ENCODE peak calls at places on chromosomes 1 and 21, in eight cellular contexts. One of them, this sample, is unnamed.

GRCh38 chr1:106831511-106831910 is 225.0 kb upstream of the PRMT6 start:
- DNase-seq in HL-60: no peak
- DNase-seq in fibroblast of villous mesenchyme: no peak
- DNase-seq in adrenal gland: no peak
- DNase-seq in AG10803: peak
- DNase-seq in foreskin fibroblast: no peak
- DNase-seq in PC-3: peak
- DNase-seq in upper lobe of right lung: no peak
- DNase-seq in this sample: no peak

GRCh38 chr1:184163674-184164470 is 112.3 kb downstream of the TSEN15 start:
- DNase-seq in HL-60: no peak
- DNase-seq in fibroblast of villous mesenchyme: no peak
- DNase-seq in adrenal gland: peak
- DNase-seq in AG10803: peak
- DNase-seq in foreskin fibroblast: peak
- DNase-seq in PC-3: peak
- DNase-seq in upper lobe of right lung: no peak
- DNase-seq in this sample: peak

GRCh38 chr1:25675729-25676476 is 59.3 kb downstream of the MAN1C1 start:
- DNase-seq in HL-60: no peak
- DNase-seq in fibroblast of villous mesenchyme: no peak
- DNase-seq in adrenal gland: no peak
- DNase-seq in AG10803: no peak
- DNase-seq in foreskin fibroblast: no peak
- DNase-seq in PC-3: no peak
- DNase-seq in upper lobe of right lung: peak
- DNase-seq in this sample: no peak

GRCh38 chr21:35102488-35103407 is 53.6 kb upstream of the RUNX1 start:
- DNase-seq in HL-60: peak
- DNase-seq in fibroblast of villous mesenchyme: peak
- DNase-seq in adrenal gland: peak
- DNase-seq in AG10803: no peak
- DNase-seq in foreskin fibroblast: no peak
- DNase-seq in PC-3: no peak
- DNase-seq in upper lobe of right lung: no peak
- DNase-seq in this sample: no peak

GRCh38 chr1:62735491-62736171 is 47.4 kb upstream of the DOCK7 start:
- DNase-seq in HL-60: no peak
- DNase-seq in fibroblast of villous mesenchyme: peak
- DNase-seq in adrenal gland: no peak
- DNase-seq in AG10803: peak
- DNase-seq in foreskin fibroblast: peak
- DNase-seq in PC-3: peak
- DNase-seq in upper lobe of right lung: no peak
- DNase-seq in this sample: peak

GRCh38 chr1:153652795-153653507 is 5.6 kb upstream of the SNAPIN start:
- DNase-seq in HL-60: no peak
- DNase-seq in fibroblast of villous mesenchyme: no peak
- DNase-seq in adrenal gland: peak
- DNase-seq in AG10803: peak
- DNase-seq in foreskin fibroblast: peak
- DNase-seq in PC-3: peak
- DNase-seq in upper lobe of right lung: no peak
- DNase-seq in this sample: peak

GRCh38 chr1:6476483-6476882 is 10.5 kb upstream of the TNFRSF25 start:
- DNase-seq in HL-60: no peak
- DNase-seq in fibroblast of villous mesenchyme: no peak
- DNase-seq in adrenal gland: no peak
- DNase-seq in AG10803: no peak
- DNase-seq in foreskin fibroblast: no peak
- DNase-seq in PC-3: no peak
- DNase-seq in upper lobe of right lung: no peak
- DNase-seq in this sample: no peak

GRCh38 chr1:54985556-54985955 is 5.1 kb downstream of the TMEM61 start:
- DNase-seq in HL-60: no peak
- DNase-seq in fibroblast of villous mesenchyme: no peak
- DNase-seq in adrenal gland: no peak
- DNase-seq in AG10803: no peak
- DNase-seq in foreskin fibroblast: no peak
- DNase-seq in PC-3: no peak
- DNase-seq in upper lobe of right lung: peak
- DNase-seq in this sample: no peak

GRCh38 chr1:202713110-202713509 is 2.9 kb upstream of the SYT2 start:
- DNase-seq in HL-60: no peak
- DNase-seq in fibroblast of villous mesenchyme: no peak
- DNase-seq in adrenal gland: no peak
- DNase-seq in AG10803: no peak
- DNase-seq in foreskin fibroblast: no peak
- DNase-seq in PC-3: peak
- DNase-seq in upper lobe of right lung: no peak
- DNase-seq in this sample: no peak

GRCh38 chr1:202367200-202367742 is 18.8 kb downstream of the PPP1R12B start:
- DNase-seq in HL-60: no peak
- DNase-seq in fibroblast of villous mesenchyme: peak
- DNase-seq in adrenal gland: no peak
- DNase-seq in AG10803: peak
- DNase-seq in foreskin fibroblast: peak
- DNase-seq in PC-3: no peak
- DNase-seq in upper lobe of right lung: no peak
- DNase-seq in this sample: peak

GRCh38 chr1:8560611-8561544 is 243.0 kb downstream of the SLC45A1 start:
- DNase-seq in HL-60: no peak
- DNase-seq in fibroblast of villous mesenchyme: peak
- DNase-seq in adrenal gland: no peak
- DNase-seq in AG10803: peak
- DNase-seq in foreskin fibroblast: no peak
- DNase-seq in PC-3: peak
- DNase-seq in upper lobe of right lung: no peak
- DNase-seq in this sample: peak

GRCh38 chr1:6460349-6461236 is 5.4 kb downstream of the TNFRSF25 start:
- DNase-seq in HL-60: no peak
- DNase-seq in fibroblast of villous mesenchyme: peak
- DNase-seq in adrenal gland: no peak
- DNase-seq in AG10803: no peak
- DNase-seq in foreskin fibroblast: no peak
- DNase-seq in PC-3: no peak
- DNase-seq in upper lobe of right lung: no peak
- DNase-seq in this sample: no peak

GRCh38 chr1:3999941-4000735 is 100.1 kb upstream of the C1orf174 start:
- DNase-seq in HL-60: no peak
- DNase-seq in fibroblast of villous mesenchyme: no peak
- DNase-seq in adrenal gland: no peak
- DNase-seq in AG10803: no peak
- DNase-seq in foreskin fibroblast: no peak
- DNase-seq in PC-3: no peak
- DNase-seq in upper lobe of right lung: peak
- DNase-seq in this sample: no peak

GRCh38 chr1:117753652-117754051 is 147.8 kb downstream of the TENT5C start:
- DNase-seq in HL-60: no peak
- DNase-seq in fibroblast of villous mesenchyme: peak
- DNase-seq in adrenal gland: no peak
- DNase-seq in AG10803: peak
- DNase-seq in foreskin fibroblast: peak
- DNase-seq in PC-3: peak
- DNase-seq in upper lobe of right lung: no peak
- DNase-seq in this sample: peak

GRCh38 chr1:181080543-181080942 is 8.0 kb upstream of the IER5 start:
- DNase-seq in HL-60: no peak
- DNase-seq in fibroblast of villous mesenchyme: no peak
- DNase-seq in adrenal gland: no peak
- DNase-seq in AG10803: no peak
- DNase-seq in foreskin fibroblast: no peak
- DNase-seq in PC-3: no peak
- DNase-seq in upper lobe of right lung: no peak
- DNase-seq in this sample: no peak

GRCh38 chr1:91066545-91066944 is 44.7 kb upstream of the ZNF644 start:
- DNase-seq in HL-60: no peak
- DNase-seq in fibroblast of villous mesenchyme: no peak
- DNase-seq in adrenal gland: no peak
- DNase-seq in AG10803: no peak
- DNase-seq in foreskin fibroblast: no peak
- DNase-seq in PC-3: no peak
- DNase-seq in upper lobe of right lung: no peak
- DNase-seq in this sample: no peak

GRCh38 chr1:10824821-10825540 is 28.5 kb upstream of the CASZ1 start:
- DNase-seq in HL-60: no peak
- DNase-seq in fibroblast of villous mesenchyme: peak
- DNase-seq in adrenal gland: no peak
- DNase-seq in AG10803: peak
- DNase-seq in foreskin fibroblast: peak
- DNase-seq in PC-3: peak
- DNase-seq in upper lobe of right lung: no peak
- DNase-seq in this sample: peak

GRCh38 chr1:42456010-42456753 is at the start of the genes PPCS and ZMYND12:
- DNase-seq in HL-60: peak
- DNase-seq in fibroblast of villous mesenchyme: peak
- DNase-seq in adrenal gland: peak
- DNase-seq in AG10803: peak
- DNase-seq in foreskin fibroblast: peak
- DNase-seq in PC-3: peak
- DNase-seq in upper lobe of right lung: peak
- DNase-seq in this sample: peak

GRCh38 chr1:51690285-51690961 is 73.5 kb downstream of the OSBPL9 start:
- DNase-seq in HL-60: peak
- DNase-seq in fibroblast of villous mesenchyme: peak
- DNase-seq in adrenal gland: no peak
- DNase-seq in AG10803: peak
- DNase-seq in foreskin fibroblast: peak
- DNase-seq in PC-3: peak
- DNase-seq in upper lobe of right lung: no peak
- DNase-seq in this sample: peak

GRCh38 chr1:232574867-232575523 is 54.9 kb downstream of the SIPA1L2 start:
- DNase-seq in HL-60: no peak
- DNase-seq in fibroblast of villous mesenchyme: peak
- DNase-seq in adrenal gland: no peak
- DNase-seq in AG10803: no peak
- DNase-seq in foreskin fibroblast: peak
- DNase-seq in PC-3: peak
- DNase-seq in upper lobe of right lung: no peak
- DNase-seq in this sample: no peak

GRCh38 chr21:18620421-18620820 is 216.8 kb upstream of the TMPRSS15 start:
- DNase-seq in HL-60: no peak
- DNase-seq in fibroblast of villous mesenchyme: no peak
- DNase-seq in adrenal gland: no peak
- DNase-seq in AG10803: no peak
- DNase-seq in foreskin fibroblast: no peak
- DNase-seq in PC-3: no peak
- DNase-seq in upper lobe of right lung: no peak
- DNase-seq in this sample: no peak

GRCh38 chr1:27356628-27357280 is 10.0 kb downstream of the MAP3K6 start:
- DNase-seq in HL-60: no peak
- DNase-seq in fibroblast of villous mesenchyme: no peak
- DNase-seq in adrenal gland: no peak
- DNase-seq in AG10803: no peak
- DNase-seq in foreskin fibroblast: no peak
- DNase-seq in PC-3: no peak
- DNase-seq in upper lobe of right lung: no peak
- DNase-seq in this sample: no peak

GRCh38 chr21:41366522-41367151 is 4.8 kb downstream of the MX2 start:
- DNase-seq in HL-60: peak
- DNase-seq in fibroblast of villous mesenchyme: peak
- DNase-seq in adrenal gland: no peak
- DNase-seq in AG10803: peak
- DNase-seq in foreskin fibroblast: peak
- DNase-seq in PC-3: peak
- DNase-seq in upper lobe of right lung: peak
- DNase-seq in this sample: peak

DNA sequence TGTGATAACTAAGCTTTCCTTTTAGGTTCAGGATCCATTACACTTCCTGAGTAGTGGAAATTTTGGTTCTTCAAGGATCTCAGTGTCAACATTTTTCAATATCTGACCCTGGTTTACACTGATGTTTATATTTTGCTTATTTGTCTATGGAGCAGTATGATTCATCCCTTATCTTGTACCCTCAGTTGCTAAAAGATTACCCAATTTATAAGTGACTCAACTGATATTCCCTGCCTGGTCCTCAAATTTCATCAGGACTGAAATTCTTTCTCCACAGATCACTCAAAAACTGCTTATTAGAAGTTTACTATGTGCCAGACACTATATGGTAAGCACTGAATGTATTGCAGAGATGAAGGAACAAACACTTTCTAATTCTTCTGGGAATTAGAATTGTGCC is 139.1 kb upstream of the CHRM3 start:
- DNase-seq in HL-60: no peak
- DNase-seq in fibroblast of villous mesenchyme: peak
- DNase-seq in adrenal gland: no peak
- DNase-seq in AG10803: no peak
- DNase-seq in foreskin fibroblast: no peak
- DNase-seq in PC-3: peak
- DNase-seq in upper lobe of right lung: no peak
- DNase-seq in this sample: peak
- H3K4me3 ChIP-seq in HL-60: no peak
- H3K4me3 ChIP-seq in fibroblast of villous mesenchyme: no peak
- H3K4me3 ChIP-seq in adrenal gland: no peak
- H3K4me3 ChIP-seq in AG10803: no peak
- H3K4me3 ChIP-seq in foreskin fibroblast: no peak
- H3K4me3 ChIP-seq in PC-3: no peak
- H3K4me3 ChIP-seq in upper lobe of right lung: no peak
- H3K4me3 ChIP-seq in this sample: no peak

GRCh38 chr1:15739745-15740144 is 2.6 kb upstream of the TMEM82 start:
- DNase-seq in HL-60: no peak
- DNase-seq in fibroblast of villous mesenchyme: no peak
- DNase-seq in adrenal gland: no peak
- DNase-seq in AG10803: no peak
- DNase-seq in foreskin fibroblast: no peak
- DNase-seq in PC-3: no peak
- DNase-seq in upper lobe of right lung: no peak
- DNase-seq in this sample: no peak
- TF ChIP-seq CTCF in HL-60: no peak
- TF ChIP-seq CTCF in fibroblast of villous mesenchyme: peak
- TF ChIP-seq CTCF in adrenal gland: no peak
- TF ChIP-seq CTCF in AG10803: peak
- TF ChIP-seq CTCF in foreskin fibroblast: no peak
- TF ChIP-seq CTCF in PC-3: peak
- TF ChIP-seq CTCF in upper lobe of right lung: no peak
- TF ChIP-seq CTCF in this sample: no peak

DNA sequence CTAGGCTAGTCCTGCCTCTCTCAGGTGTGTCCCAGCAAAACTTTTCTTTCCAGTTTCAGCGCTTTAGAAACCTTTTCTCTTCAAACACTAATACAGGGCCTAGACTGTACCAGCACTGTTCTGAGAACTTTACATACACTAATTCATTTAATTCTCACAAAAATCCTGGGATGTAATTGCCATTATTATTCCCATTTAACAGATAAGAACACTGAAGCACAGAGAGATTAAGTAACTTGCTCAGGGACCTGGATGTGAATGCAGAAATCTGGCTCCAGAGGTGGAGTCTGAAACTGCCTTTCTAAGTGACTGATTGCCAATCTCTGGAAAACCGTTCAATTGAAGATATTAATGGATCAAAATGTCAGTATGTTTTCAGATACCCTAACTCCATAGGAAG is 849 bp upstream of the UCK2 start:
- DNase-seq in HL-60: no peak
- DNase-seq in fibroblast of villous mesenchyme: no peak
- DNase-seq in adrenal gland: no peak
- DNase-seq in AG10803: no peak
- DNase-seq in foreskin fibroblast: no peak
- DNase-seq in PC-3: no peak
- DNase-seq in upper lobe of right lung: no peak
- DNase-seq in this sample: no peak
- H3K4me3 ChIP-seq in HL-60: no peak
- H3K4me3 ChIP-seq in fibroblast of villous mesenchyme: no peak
- H3K4me3 ChIP-seq in adrenal gland: no peak
- H3K4me3 ChIP-seq in AG10803: peak
- H3K4me3 ChIP-seq in foreskin fibroblast: peak
- H3K4me3 ChIP-seq in PC-3: peak
- H3K4me3 ChIP-seq in upper lobe of right lung: peak
- H3K4me3 ChIP-seq in this sample: no peak

GRCh38 chr1:230850547-230850946 is 17.8 kb downstream of the C1orf198 start:
- DNase-seq in HL-60: no peak
- DNase-seq in fibroblast of villous mesenchyme: no peak
- DNase-seq in adrenal gland: no peak
- DNase-seq in AG10803: no peak
- DNase-seq in foreskin fibroblast: no peak
- DNase-seq in PC-3: no peak
- DNase-seq in upper lobe of right lung: no peak
- DNase-seq in this sample: no peak
- TF ChIP-seq CTCF in HL-60: no peak
- TF ChIP-seq CTCF in fibroblast of villous mesenchyme: no peak
- TF ChIP-seq CTCF in adrenal gland: no peak
- TF ChIP-seq CTCF in AG10803: no peak
- TF ChIP-seq CTCF in foreskin fibroblast: no peak
- TF ChIP-seq CTCF in PC-3: no peak
- TF ChIP-seq CTCF in upper lobe of right lung: no peak
- TF ChIP-seq CTCF in this sample: no peak